ENCODE peak calls at places on chromosomes 5 and 9, in ten cellular contexts. A is WTC11; W is stimulated activated CD4-positive, alpha-beta T cell treated with anti-CD3 and anti-CD28 coated beads, TNF-alpha, amount 100 ng/mL, for 1 hour; M is AG20443; S is CD4-positive, alpha-beta T cell; Y is T-helper 1 cell; L is upper lobe of right lung; D is breast epithelium; J is activated T-helper 1 cell treated with anti-CD3 and anti-CD28 coated beads, Interleukin-12 subunit alpha, Interleukin-12 subunit beta, Interleukin-2, Interleukin-4 antibody, amounts not matched to agents 30 ng/mL and 10 ng/mL and 1 ng/mL, durations not matched to agents 14 hours and 24 hours and 36 hours; E is stimulated activated CD8-positive, alpha-beta memory T cell treated with anti-CD3 and anti-CD28 coated beads, Interleukin-2, amount 100 ng/mL, for 48 hours. C is an unnamed sample.

GRCh38 chr5:124746916-124747769 is 704 bp upstream of the ZNF608 start:
- DNase-seq in S (no peak), Y (no peak), D (peak), E (no peak), J (no peak), M (peak), W (no peak), A (peak), L (peak), C (peak)

GRCh38 chr5:141100243-141100805 is at the start of gene PCDHB3:
- DNase-seq in M (peak), E (peak), D (no peak), A (peak), J (no peak), W (no peak), S (no peak), Y (peak), L (peak), C (peak)

GRCh38 chr5:76710991-76711390 is 4.9 kb upstream of the F2R start:
- DNase-seq in L (no peak), M (no peak), J (no peak), E (no peak), D (no peak), Y (peak), A (no peak), S (no peak), W (no peak), C (no peak)

GRCh38 chr5:31362931-31363568 is 168.8 kb downstream of the DROSHA start:
- DNase-seq in S (no peak), D (no peak), L (no peak), M (peak), W (no peak), J (no peak), Y (no peak), A (no peak), E (no peak), C (no peak)

GRCh38 chr9:96524045-96524444 is 74.1 kb downstream of the HABP4 start:
- DNase-seq in A (no peak), E (no peak), J (no peak), Y (no peak), S (no peak), L (no peak), M (no peak), W (no peak), D (no peak), C (no peak)

GRCh38 chr9:6413365-6414263 is 615 bp downstream of the UHRF2 start:
- DNase-seq in A (peak), E (no peak), D (no peak), L (peak), M (peak), W (no peak), J (no peak), S (peak), Y (peak), C (no peak)

GRCh38 chr9:81789751-81790150 is 100.4 kb upstream of the TLE1 start:
- DNase-seq in L (no peak), D (no peak), Y (no peak), W (no peak), M (peak), A (no peak), J (no peak), S (no peak), E (no peak), C (no peak)

GRCh38 chr5:66722653-66723052 is 126.5 kb downstream of the MAST4 start:
- DNase-seq in D (no peak), J (no peak), Y (no peak), L (no peak), M (no peak), W (no peak), E (no peak), A (no peak), S (no peak), C (no peak)

GRCh38 chr5:75018805-75019587 is 33.4 kb downstream of the GCNT4 start:
- DNase-seq in E (no peak), D (no peak), M (no peak), J (no peak), W (no peak), S (no peak), A (no peak), L (no peak), Y (no peak), C (no peak)

GRCh38 chr9:131048820-131049219 is 39.8 kb downstream of the LAMC3 start:
- DNase-seq in L (no peak), M (no peak), E (no peak), A (no peak), Y (no peak), W (no peak), S (no peak), D (no peak), J (no peak), C (no peak)

GRCh38 chr5:32578362-32578761 is 7.0 kb upstream of the SUB1 start:
- DNase-seq in Y (no peak), J (no peak), D (no peak), W (no peak), A (no peak), E (no peak), S (no peak), L (no peak), M (no peak), C (no peak)

GRCh38 chr5:144436007-144436406 is 265.3 kb downstream of the KCTD16 start:
- DNase-seq in S (no peak), Y (no peak), E (no peak), J (no peak), W (no peak), L (no peak), A (no peak), M (no peak), D (no peak), C (peak)

GRCh38 chr9:5269249-5269715 is 35.2 kb downstream of the RLN2 start:
- DNase-seq in J (no peak), D (no peak), L (no peak), M (peak), W (no peak), A (no peak), Y (no peak), E (no peak), S (no peak), C (no peak)

GRCh38 chr5:55421074-55421529 is 113.3 kb downstream of the MTREX start:
- DNase-seq in D (no peak), A (no peak), L (no peak), S (no peak), E (no peak), J (no peak), Y (peak), M (no peak), W (no peak), C (no peak)

GRCh38 chr5:89878140-89878570 is 531.4 kb downstream of the CETN3 start:
- DNase-seq in D (no peak), J (no peak), M (peak), W (no peak), A (no peak), Y (no peak), E (no peak), S (no peak), L (no peak), C (no peak)

GRCh38 chr9:3517377-3518048 is 8.3 kb downstream of the RFX3 start:
- DNase-seq in D (no peak), S (no peak), Y (no peak), J (no peak), W (no peak), M (no peak), L (no peak), A (no peak), E (no peak), C (no peak)

GRCh38 chr9:38682713-38683112 is 37.2 kb downstream of the FAM240B start:
- DNase-seq in A (no peak), S (no peak), D (no peak), E (no peak), M (no peak), J (no peak), L (no peak), Y (no peak), W (no peak), C (peak)

GRCh38 chr5:86684222-86684621 is 66.5 kb downstream of the COX7C start:
- DNase-seq in A (no peak), D (no peak), Y (no peak), L (no peak), J (no peak), M (no peak), W (no peak), S (no peak), E (no peak), C (no peak)

GRCh38 chr9:82037126-82037525 is 48.6 kb downstream of the SPATA31D1 start:
- DNase-seq in S (no peak), E (no peak), Y (no peak), M (no peak), D (no peak), J (no peak), L (no peak), A (no peak), W (no peak), C (no peak)

GRCh38 chr5:108736855-108737254 is 10.8 kb upstream of the FER start:
- DNase-seq in Y (no peak), L (no peak), A (no peak), E (no peak), J (no peak), S (no peak), W (no peak), M (no peak), D (no peak), C (no peak)

GRCh38 chr5:178279723-178280438 is 47.3 kb upstream of the PHYKPL start:
- DNase-seq in Y (peak), J (peak), A (peak), M (peak), S (peak), L (peak), E (peak), D (peak), W (no peak), C (peak)

GRCh38 chr9:36893148-36893547 is 140.9 kb downstream of the PAX5 start:
- DNase-seq in S (peak), L (no peak), W (no peak), J (no peak), A (no peak), D (peak), Y (no peak), M (no peak), E (no peak), C (no peak)

C was measured in DMS153.